ENCODE peak calls at places on chromosomes 1 and 21, in six cellular contexts. One of them, this sample, is unnamed.

GRCh38 chr21:41659791-41660560 is 106.9 kb downstream of the RIPK4 start:
- DNase-seq in lower lobe of right lung: no peak
- DNase-seq in body of pancreas: no peak
- DNase-seq in psoas muscle: peak
- DNase-seq in thoracic aorta: peak
- DNase-seq in left ventricle myocardium inferior: no peak
- DNase-seq in this sample: no peak

GRCh38 chr1:21901986-21902377 is 35.1 kb downstream of the HSPG2 start:
- DNase-seq in lower lobe of right lung: no peak
- DNase-seq in body of pancreas: no peak
- DNase-seq in psoas muscle: no peak
- DNase-seq in thoracic aorta: no peak
- DNase-seq in left ventricle myocardium inferior: no peak
- DNase-seq in this sample: no peak

GRCh38 chr1:106526650-106527049 is 529.8 kb upstream of the PRMT6 start:
- DNase-seq in lower lobe of right lung: no peak
- DNase-seq in body of pancreas: no peak
- DNase-seq in psoas muscle: no peak
- DNase-seq in thoracic aorta: no peak
- DNase-seq in left ventricle myocardium inferior: no peak
- DNase-seq in this sample: no peak

GRCh38 chr1:35691080-35691479 is 27.6 kb downstream of the C1orf216 start:
- DNase-seq in lower lobe of right lung: no peak
- DNase-seq in body of pancreas: no peak
- DNase-seq in psoas muscle: no peak
- DNase-seq in thoracic aorta: no peak
- DNase-seq in left ventricle myocardium inferior: no peak
- DNase-seq in this sample: no peak

GRCh38 chr1:62735491-62736171 is 47.4 kb upstream of the DOCK7 start:
- DNase-seq in lower lobe of right lung: no peak
- DNase-seq in body of pancreas: no peak
- DNase-seq in psoas muscle: no peak
- DNase-seq in thoracic aorta: no peak
- DNase-seq in left ventricle myocardium inferior: no peak
- DNase-seq in this sample: no peak

GRCh38 chr1:151998611-151999362 is 5.1 kb upstream of the S100A10 start:
- DNase-seq in lower lobe of right lung: no peak
- DNase-seq in body of pancreas: no peak
- DNase-seq in psoas muscle: no peak
- DNase-seq in thoracic aorta: no peak
- DNase-seq in left ventricle myocardium inferior: no peak
- DNase-seq in this sample: no peak

GRCh38 chr21:40511976-40512375 is 335.0 kb downstream of the DSCAM start:
- DNase-seq in lower lobe of right lung: no peak
- DNase-seq in body of pancreas: no peak
- DNase-seq in psoas muscle: no peak
- DNase-seq in thoracic aorta: no peak
- DNase-seq in left ventricle myocardium inferior: no peak
- DNase-seq in this sample: no peak

GRCh38 chr1:238226805-238227204 is 336.1 kb upstream of the ZP4 start:
- DNase-seq in lower lobe of right lung: no peak
- DNase-seq in body of pancreas: no peak
- DNase-seq in psoas muscle: no peak
- DNase-seq in thoracic aorta: no peak
- DNase-seq in left ventricle myocardium inferior: no peak
- DNase-seq in this sample: no peak

GRCh38 chr1:164759945-164760584 is 201.1 kb downstream of the PBX1 start:
- DNase-seq in lower lobe of right lung: no peak
- DNase-seq in body of pancreas: no peak
- DNase-seq in psoas muscle: no peak
- DNase-seq in thoracic aorta: no peak
- DNase-seq in left ventricle myocardium inferior: no peak
- DNase-seq in this sample: no peak

GRCh38 chr1:203200916-203201315 is 14.4 kb upstream of the CHI3L1 start:
- DNase-seq in lower lobe of right lung: no peak
- DNase-seq in body of pancreas: no peak
- DNase-seq in psoas muscle: no peak
- DNase-seq in thoracic aorta: no peak
- DNase-seq in left ventricle myocardium inferior: no peak
- DNase-seq in this sample: no peak

GRCh38 chr1:62530516-62531154 is 66.7 kb upstream of the ANGPTL3 start:
- DNase-seq in lower lobe of right lung: peak
- DNase-seq in body of pancreas: peak
- DNase-seq in psoas muscle: no peak
- DNase-seq in thoracic aorta: no peak
- DNase-seq in left ventricle myocardium inferior: peak
- DNase-seq in this sample: peak

GRCh38 chr1:99740141-99740540 is 26.3 kb downstream of the FRRS1 start:
- DNase-seq in lower lobe of right lung: no peak
- DNase-seq in body of pancreas: no peak
- DNase-seq in psoas muscle: no peak
- DNase-seq in thoracic aorta: no peak
- DNase-seq in left ventricle myocardium inferior: no peak
- DNase-seq in this sample: no peak
- H3K27ac ChIP-seq in lower lobe of right lung: no peak
- H3K27ac ChIP-seq in body of pancreas: no peak
- H3K27ac ChIP-seq in psoas muscle: no peak
- H3K27ac ChIP-seq in thoracic aorta: no peak
- H3K27ac ChIP-seq in left ventricle myocardium inferior: no peak
- H3K27ac ChIP-seq in this sample: no peak

DNA sequence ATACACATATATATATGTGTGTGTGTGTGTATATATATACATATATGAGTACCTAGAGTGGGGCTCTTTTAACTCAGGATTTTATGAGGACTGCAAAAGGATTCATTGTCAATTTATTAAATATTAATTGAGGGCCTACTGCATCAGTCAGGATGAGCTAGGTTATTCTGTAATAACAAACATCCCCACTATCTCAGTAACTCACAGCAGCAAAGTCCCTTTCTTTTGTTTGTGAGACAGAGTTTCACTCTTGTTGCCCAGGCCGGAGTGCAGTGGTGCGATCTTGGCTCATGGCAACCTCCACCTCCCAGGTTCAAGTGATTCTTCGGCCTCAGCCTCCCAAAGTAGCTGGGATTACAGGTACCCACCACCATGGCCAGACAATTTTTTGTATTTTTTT is 63.8 kb upstream of the FAM20B start:
- DNase-seq in lower lobe of right lung: no peak
- DNase-seq in body of pancreas: no peak
- DNase-seq in psoas muscle: no peak
- DNase-seq in thoracic aorta: no peak
- DNase-seq in left ventricle myocardium inferior: no peak
- DNase-seq in this sample: no peak
- H3K27ac ChIP-seq in lower lobe of right lung: no peak
- H3K27ac ChIP-seq in body of pancreas: no peak
- H3K27ac ChIP-seq in psoas muscle: no peak
- H3K27ac ChIP-seq in thoracic aorta: peak
- H3K27ac ChIP-seq in left ventricle myocardium inferior: no peak
- H3K27ac ChIP-seq in this sample: no peak

DNA sequence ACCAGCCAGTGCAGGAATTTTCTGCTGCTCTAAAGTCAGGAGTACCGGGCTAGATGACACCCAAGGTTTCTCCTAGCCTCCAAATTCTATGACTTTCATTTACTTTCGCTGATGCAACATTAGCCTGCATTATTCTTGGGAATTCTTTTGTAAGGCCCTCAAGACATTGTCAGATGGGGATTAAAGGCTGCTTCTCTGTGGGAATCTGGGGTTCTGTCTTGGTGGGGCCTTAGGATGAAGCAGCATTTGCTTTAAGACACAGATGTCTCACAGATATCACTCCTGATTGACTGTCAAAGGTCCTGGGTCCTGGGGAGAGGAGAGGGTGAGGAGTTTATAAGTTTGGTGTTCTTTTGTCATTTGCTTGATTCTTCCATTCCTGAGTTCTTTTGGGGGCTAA is 11.6 kb downstream of the PKP1 start:
- DNase-seq in lower lobe of right lung: no peak
- DNase-seq in body of pancreas: no peak
- DNase-seq in psoas muscle: no peak
- DNase-seq in thoracic aorta: no peak
- DNase-seq in left ventricle myocardium inferior: no peak
- DNase-seq in this sample: no peak
- H3K27ac ChIP-seq in lower lobe of right lung: no peak
- H3K27ac ChIP-seq in body of pancreas: no peak
- H3K27ac ChIP-seq in psoas muscle: no peak
- H3K27ac ChIP-seq in thoracic aorta: no peak
- H3K27ac ChIP-seq in left ventricle myocardium inferior: no peak
- H3K27ac ChIP-seq in this sample: no peak

GRCh38 chr1:171816300-171816901 is 24.9 kb upstream of the DNM3 start:
- DNase-seq in lower lobe of right lung: no peak
- DNase-seq in body of pancreas: no peak
- DNase-seq in psoas muscle: no peak
- DNase-seq in thoracic aorta: no peak
- DNase-seq in left ventricle myocardium inferior: no peak
- DNase-seq in this sample: no peak
- H3K27ac ChIP-seq in lower lobe of right lung: no peak
- H3K27ac ChIP-seq in body of pancreas: no peak
- H3K27ac ChIP-seq in psoas muscle: no peak
- H3K27ac ChIP-seq in thoracic aorta: no peak
- H3K27ac ChIP-seq in left ventricle myocardium inferior: no peak
- H3K27ac ChIP-seq in this sample: no peak

GRCh38 chr1:57345916-57346315 is 77.9 kb downstream of the DAB1 start:
- DNase-seq in lower lobe of right lung: no peak
- DNase-seq in body of pancreas: no peak
- DNase-seq in psoas muscle: no peak
- DNase-seq in thoracic aorta: no peak
- DNase-seq in left ventricle myocardium inferior: no peak
- DNase-seq in this sample: no peak

GRCh38 chr1:57337623-57338022 is 86.2 kb downstream of the DAB1 start:
- DNase-seq in lower lobe of right lung: no peak
- DNase-seq in body of pancreas: no peak
- DNase-seq in psoas muscle: no peak
- DNase-seq in thoracic aorta: no peak
- DNase-seq in left ventricle myocardium inferior: no peak
- DNase-seq in this sample: no peak

GRCh38 chr1:57336793-57337192 is 87.1 kb downstream of the DAB1 start:
- DNase-seq in lower lobe of right lung: no peak
- DNase-seq in body of pancreas: no peak
- DNase-seq in psoas muscle: no peak
- DNase-seq in thoracic aorta: no peak
- DNase-seq in left ventricle myocardium inferior: no peak
- DNase-seq in this sample: no peak

GRCh38 chr1:57341721-57342120 is 82.1 kb downstream of the DAB1 start:
- DNase-seq in lower lobe of right lung: no peak
- DNase-seq in body of pancreas: no peak
- DNase-seq in psoas muscle: no peak
- DNase-seq in thoracic aorta: no peak
- DNase-seq in left ventricle myocardium inferior: no peak
- DNase-seq in this sample: no peak

DNA sequence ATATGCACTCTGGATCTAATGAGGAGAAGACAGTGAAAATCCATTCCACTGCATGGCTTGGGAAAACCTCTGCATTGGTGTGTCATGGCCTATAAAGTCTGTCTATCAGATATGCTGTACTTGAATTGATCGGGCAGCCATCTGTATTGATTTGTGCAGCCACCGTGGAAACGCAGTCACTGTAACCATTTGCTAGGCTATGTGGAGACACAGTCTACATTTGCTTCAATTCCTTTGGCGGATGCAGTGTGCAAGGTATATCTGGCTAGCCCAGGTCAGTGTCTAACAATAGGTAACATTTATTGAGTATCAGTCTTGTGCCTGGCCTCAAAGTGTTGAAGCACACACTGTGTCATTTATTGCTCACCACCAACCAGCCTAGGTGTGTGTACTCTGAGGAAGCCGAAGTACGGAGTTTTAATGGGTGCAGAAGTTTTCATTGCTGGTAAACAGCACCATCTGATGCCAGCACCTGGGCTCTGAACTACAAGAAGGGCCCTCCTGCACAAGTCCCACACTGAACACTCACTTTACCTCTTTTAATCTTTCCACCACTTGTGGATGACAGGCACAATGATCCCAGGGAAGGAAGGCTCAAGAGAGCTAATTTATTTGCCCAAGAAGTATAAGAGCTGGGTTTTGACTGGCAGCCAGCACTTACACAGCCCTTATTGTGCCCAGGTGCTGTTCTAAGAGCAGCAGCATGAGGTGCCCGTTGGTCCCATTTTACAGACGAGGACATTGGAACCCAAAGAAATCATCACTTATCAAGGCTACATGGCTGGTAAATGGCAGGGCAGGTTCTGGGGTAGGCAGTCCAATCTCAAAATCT is 83.3 kb downstream of the DAB1 start:
- DNase-seq in lower lobe of right lung: peak
- DNase-seq in body of pancreas: no peak
- DNase-seq in psoas muscle: no peak
- DNase-seq in thoracic aorta: no peak
- DNase-seq in left ventricle myocardium inferior: no peak
- DNase-seq in this sample: no peak
- H3K27ac ChIP-seq in lower lobe of right lung: no peak
- H3K27ac ChIP-seq in body of pancreas: no peak
- H3K27ac ChIP-seq in psoas muscle: no peak
- H3K27ac ChIP-seq in thoracic aorta: no peak
- H3K27ac ChIP-seq in left ventricle myocardium inferior: no peak
- H3K27ac ChIP-seq in this sample: no peak

DNA sequence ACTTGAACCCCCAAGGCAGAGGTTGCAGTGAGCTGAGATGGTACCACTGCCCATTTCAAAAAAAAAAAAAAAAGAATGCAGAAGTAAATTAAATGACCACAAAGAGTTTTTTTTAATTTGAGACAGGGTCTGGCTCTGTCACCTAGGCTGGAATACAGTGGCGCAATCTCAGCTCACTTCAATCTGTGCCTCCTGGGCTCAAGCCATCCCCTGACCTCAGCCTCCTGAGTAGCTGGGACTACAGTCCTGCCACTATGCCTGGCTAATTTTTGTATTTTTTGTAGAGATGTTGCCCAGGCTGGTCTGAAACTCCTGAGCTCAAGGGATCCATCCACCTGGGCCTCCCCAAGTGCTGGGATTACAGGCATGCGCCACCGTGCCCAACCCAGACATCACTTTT is 20.2 kb upstream of the GPR157 start:
- DNase-seq in lower lobe of right lung: no peak
- DNase-seq in body of pancreas: no peak
- DNase-seq in psoas muscle: no peak
- DNase-seq in thoracic aorta: no peak
- DNase-seq in left ventricle myocardium inferior: no peak
- DNase-seq in this sample: no peak
- H3K27ac ChIP-seq in lower lobe of right lung: peak
- H3K27ac ChIP-seq in body of pancreas: no peak
- H3K27ac ChIP-seq in psoas muscle: peak
- H3K27ac ChIP-seq in thoracic aorta: peak
- H3K27ac ChIP-seq in left ventricle myocardium inferior: peak
- H3K27ac ChIP-seq in this sample: no peak